ENCODE peak calls at places on chromosomes 16 and 17, in eight cellular contexts. R is mucosa of descending colon, A is lung, N is fibroblast of lung, H is left ventricle myocardium inferior, M is OCI-LY7, D is upper lobe of left lung, G is transverse colon. Y is an unnamed sample. For H3K9me3, the result is how much of the 10 kb centered on the place peaks cover.

GRCh38 chr17:57027852-57028251 is 49.9 kb downstream of the SCPEP1 start:
- DNase-seq in N (no peak), M (no peak), A (no peak), H (no peak), D (no peak), G (no peak), R (no peak), Y (no peak)

GRCh38 chr16:88710556-88710955 is 4.3 kb downstream of the CTU2 start:
- DNase-seq in M (no peak), A (no peak), N (no peak), H (no peak), D (peak), G (no peak), R (no peak), Y (no peak)

GRCh38 chr17:12961655-12962054 is 56.2 kb downstream of the ELAC2 start:
- DNase-seq in D (no peak), A (no peak), N (no peak), H (no peak), M (no peak), G (no peak), R (no peak), Y (no peak)

GRCh38 chr17:65588194-65588808 is 26.9 kb upstream of the AXIN2 start:
- DNase-seq in N (peak), G (peak), R (peak), M (peak), A (peak), H (peak), D (peak), Y (no peak)

GRCh38 chr16:78896280-78896679 is 704.3 kb downstream of the MAF start:
- DNase-seq in D (no peak), N (no peak), A (no peak), M (no peak), G (no peak), H (no peak), R (no peak), Y (no peak)

GRCh38 chr16:75280331-75280804 is 28.9 kb upstream of the BCAR1 start:
- DNase-seq in R (no peak), A (no peak), G (no peak), D (no peak), N (no peak), M (no peak), H (no peak), Y (no peak)

GRCh38 chr17:37547986-37548385 is 58.3 kb downstream of the DUSP14 start:
- DNase-seq in A (no peak), D (no peak), M (no peak), G (no peak), H (no peak), R (no peak), N (no peak), Y (no peak)

GRCh38 chr17:36657763-36658490 is 56.5 kb downstream of the MRM1 start:
- DNase-seq in R (peak), H (no peak), D (peak), N (peak), M (no peak), G (peak), A (no peak), Y (no peak)

GRCh38 chr17:39791296-39791992 is 53.7 kb downstream of the GRB7 start:
- DNase-seq in N (no peak), A (no peak), G (no peak), M (no peak), H (no peak), D (no peak), R (no peak), Y (no peak)

GRCh38 chr17:80872011-80872929 is 119.4 kb upstream of the CHMP6 start:
- DNase-seq in M (no peak), A (no peak), R (peak), D (no peak), N (no peak), H (peak), G (no peak), Y (no peak)

GRCh38 chr17:77619326-77619725 is 339.2 kb upstream of the TNRC6C start:
- DNase-seq in R (no peak), D (no peak), M (no peak), N (no peak), G (no peak), A (no peak), H (no peak), Y (no peak)

GRCh38 chr16:638034-638543 is 2.0 kb upstream of the METTL26 start:
- DNase-seq in M (no peak), N (no peak), G (no peak), H (no peak), A (no peak), D (peak), R (no peak), Y (no peak)

GRCh38 chr17:81483862-81484194 is 28.8 kb downstream of the ACTG1 start:
- DNase-seq in R (peak), H (no peak), M (no peak), D (no peak), A (no peak), N (no peak), G (no peak), Y (no peak)

GRCh38 chr16:929227-929669 is 41.5 kb downstream of the LMF1 start:
- DNase-seq in R (no peak), N (no peak), G (no peak), H (no peak), M (no peak), D (no peak), A (no peak), Y (no peak)

GRCh38 chr16:47779201-47780016 is 318.3 kb downstream of the PHKB start:
- DNase-seq in G (no peak), R (peak), A (no peak), M (no peak), N (peak), D (no peak), H (no peak), Y (no peak)

GRCh38 chr16:10708969-10709368 is 14.2 kb upstream of the TEKT5 start:
- DNase-seq in G (no peak), H (no peak), M (no peak), N (no peak), R (no peak), D (no peak), A (no peak), Y (no peak)
- H3K9me3 ChIP-seq in G (under half), H (under half), M (under half), N (under half), R (under half), D (under half), A (under half), Y (under half)

GRCh38 chr16:35258381-35258780 is 1799.0 kb downstream of the TP53TG3F start:
- DNase-seq in A (no peak), G (no peak), R (no peak), D (peak), H (no peak), N (no peak), M (no peak), Y (no peak)
- H3K9me3 ChIP-seq in A (under half), G (under half), R (half or more), D (under half), H (under half), N (under half), M (under half), Y (under half)

GRCh38 chr16:49078571-49078970 is 203.1 kb downstream of the CBLN1 start:
- DNase-seq in N (no peak), A (no peak), M (no peak), R (no peak), D (no peak), H (no peak), G (no peak), Y (no peak)
- H3K9me3 ChIP-seq in N (under half), A (under half), M (under half), R (under half), D (under half), H (under half), G (under half), Y (under half)

GRCh38 chr17:82948957-82949356 is 109.1 kb upstream of the ZNF750 start:
- DNase-seq in D (no peak), N (no peak), A (no peak), M (no peak), H (no peak), R (no peak), G (no peak), Y (no peak)
- H3K9me3 ChIP-seq in D (under half), N (under half), A (under half), M (under half), H (half or more), R (under half), G (under half), Y (under half)

GRCh38 chr17:17425591-17425990 is 51.2 kb upstream of the MED9 start:
- DNase-seq in R (no peak), D (no peak), A (no peak), N (no peak), G (no peak), M (no peak), H (no peak), Y (no peak)
- H3K9me3 ChIP-seq in R (under half), D (under half), A (under half), N (under half), G (under half), M (under half), H (under half), Y (under half)

DNA sequence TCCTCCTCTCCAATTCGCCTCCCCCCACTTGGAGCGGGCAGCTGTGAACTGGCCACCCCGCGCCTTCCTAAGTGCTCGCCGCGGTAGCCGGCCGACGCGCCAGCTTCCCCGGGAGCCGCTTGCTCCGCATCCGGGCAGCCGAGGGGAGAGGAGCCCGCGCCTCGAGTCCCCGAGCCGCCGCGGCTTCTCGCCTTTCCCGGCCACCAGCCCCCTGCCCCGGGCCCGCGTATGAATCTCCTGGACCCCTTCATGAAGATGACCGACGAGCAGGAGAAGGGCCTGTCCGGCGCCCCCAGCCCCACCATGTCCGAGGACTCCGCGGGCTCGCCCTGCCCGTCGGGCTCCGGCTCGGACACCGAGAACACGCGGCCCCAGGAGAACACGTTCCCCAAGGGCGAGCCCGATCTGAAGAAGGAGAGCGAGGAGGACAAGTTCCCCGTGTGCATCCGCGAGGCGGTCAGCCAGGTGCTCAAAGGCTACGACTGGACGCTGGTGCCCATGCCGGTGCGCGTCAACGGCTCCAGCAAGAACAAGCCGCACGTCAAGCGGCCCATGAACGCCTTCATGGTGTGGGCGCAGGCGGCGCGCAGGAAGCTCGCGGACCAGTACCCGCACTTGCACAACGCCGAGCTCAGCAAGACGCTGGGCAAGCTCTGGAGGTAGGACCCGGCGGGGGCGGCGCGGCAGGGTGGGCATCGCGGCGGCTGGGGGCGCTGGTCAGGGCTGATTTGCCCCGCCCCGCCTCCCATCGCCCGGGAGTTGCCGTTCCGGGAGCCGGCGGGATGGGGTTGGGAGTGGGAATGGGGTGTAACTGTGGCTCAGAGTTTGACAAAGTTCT is 563 bp downstream of the SOX9 start:
- DNase-seq in D (peak), A (peak), G (peak), M (no peak), N (peak), H (peak), R (peak), Y (no peak)
- H3K9me3 ChIP-seq in D (under half), A (under half), G (under half), M (under half), N (under half), H (under half), R (under half), Y (under half)

DNA sequence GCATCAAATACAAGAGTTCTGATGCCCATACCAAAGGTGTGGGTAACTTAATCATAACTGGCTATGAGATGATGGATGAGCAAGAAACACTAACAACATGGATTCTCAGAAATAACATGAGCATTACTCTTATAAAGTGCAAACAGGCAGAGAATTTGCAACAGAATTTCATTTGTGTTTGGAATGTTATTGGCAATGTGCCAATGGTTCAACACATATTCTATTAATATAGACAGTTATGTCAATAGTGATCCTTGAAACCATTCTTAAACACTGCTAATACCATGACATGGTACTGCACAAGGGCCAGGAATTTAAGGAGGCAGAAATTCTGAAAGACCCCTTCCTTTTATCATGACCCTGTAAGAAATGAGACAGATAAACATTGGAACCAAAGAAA is 217.1 kb upstream of the WSB1 start:
- DNase-seq in H (no peak), G (no peak), D (no peak), N (no peak), R (no peak), M (no peak), A (no peak), Y (no peak)
- H3K9me3 ChIP-seq in H (under half), G (under half), D (under half), N (under half), R (under half), M (under half), A (under half), Y (under half)

DNA sequence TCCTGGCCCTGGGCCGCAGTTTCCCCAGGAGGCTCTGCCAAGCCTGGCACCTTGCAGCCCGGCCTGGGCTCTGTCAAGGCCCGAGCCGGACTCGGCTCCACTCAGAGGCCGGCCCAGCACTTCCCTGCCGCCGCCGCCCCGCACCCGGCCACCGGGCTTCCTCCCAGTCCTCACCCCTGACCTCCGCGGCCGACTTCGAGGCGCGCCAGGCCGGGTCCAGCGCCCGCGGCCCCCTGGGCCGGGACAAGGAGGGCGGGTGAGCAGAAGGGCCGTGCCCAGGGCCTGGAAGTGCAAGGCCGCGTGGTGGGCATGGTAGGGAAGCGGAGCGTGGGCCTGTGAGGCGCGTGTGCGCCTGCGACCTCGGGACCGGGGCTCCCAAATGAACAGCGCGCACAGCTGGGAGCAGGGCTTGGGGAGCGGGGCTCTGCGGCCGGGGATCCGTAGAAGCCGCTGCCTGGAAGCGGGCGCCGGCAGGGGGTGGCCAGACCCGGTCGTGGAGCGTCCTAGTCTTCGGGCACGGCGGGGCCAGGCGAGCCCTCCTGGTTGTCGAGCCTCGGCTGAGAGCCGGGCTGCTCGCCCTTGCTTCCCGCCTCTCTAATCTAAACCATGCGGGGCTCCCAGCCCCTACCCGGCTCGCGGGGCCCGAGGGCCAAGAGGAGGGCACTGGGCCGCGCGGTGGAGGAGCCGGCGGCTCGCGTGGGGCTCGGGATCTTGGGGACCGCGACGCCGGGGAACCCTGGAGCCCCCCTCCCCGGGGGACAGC is 503 bp upstream of the TBX4 start:
- DNase-seq in N (no peak), G (no peak), H (no peak), D (peak), A (no peak), R (no peak), M (no peak), Y (no peak)
- H3K9me3 ChIP-seq in N (under half), G (under half), H (under half), D (under half), A (under half), R (under half), M (under half), Y (under half)

DNA sequence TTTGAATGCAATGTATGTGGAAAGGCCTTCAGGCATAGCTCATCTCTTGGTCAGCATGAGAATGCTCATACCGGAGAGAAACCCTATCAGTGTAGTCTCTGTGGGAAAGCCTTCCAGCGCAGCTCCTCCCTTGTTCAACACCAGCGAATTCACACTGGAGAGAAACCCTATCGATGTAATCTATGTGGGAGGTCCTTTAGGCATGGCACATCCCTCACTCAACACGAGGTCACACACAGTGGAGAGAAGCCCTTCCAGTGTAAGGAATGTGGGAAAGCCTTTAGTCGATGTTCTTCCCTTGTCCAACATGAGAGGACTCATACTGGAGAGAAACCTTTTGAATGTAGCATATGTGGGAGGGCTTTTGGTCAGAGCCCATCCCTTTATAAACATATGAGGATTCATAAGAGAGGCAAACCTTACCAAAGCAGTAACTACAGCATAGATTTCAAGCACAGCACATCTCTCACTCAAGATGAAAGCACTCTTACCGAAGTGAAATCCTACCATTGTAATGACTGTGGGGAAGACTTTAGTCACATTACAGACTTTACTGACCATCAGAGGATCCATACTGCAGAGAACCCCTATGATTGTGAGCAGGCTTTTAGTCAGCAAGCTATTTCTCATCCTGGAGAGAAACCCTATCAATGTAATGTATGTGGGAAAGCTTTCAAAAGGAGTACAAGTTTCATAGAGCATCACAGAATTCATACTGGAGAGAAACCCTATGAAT is 24.7 kb downstream of the ZFP90 start:
- DNase-seq in A (no peak), N (no peak), M (no peak), D (no peak), G (no peak), R (no peak), H (no peak), Y (no peak)
- H3K9me3 ChIP-seq in A (half or more), N (under half), M (half or more), D (half or more), G (half or more), R (half or more), H (half or more), Y (under half)

GRCh38 chr16:35564148-35564547 is 2104.7 kb downstream of the TP53TG3F start:
- DNase-seq in D (no peak), G (no peak), R (no peak), A (no peak), N (no peak), H (no peak), M (no peak), Y (no peak)
- H3K9me3 ChIP-seq in D (under half), G (under half), R (half or more), A (under half), N (under half), H (under half), M (under half), Y (under half)